ENCODE peak calls at places on chromosomes 5 and 9, in eight cellular contexts. S is AG04450, W is pancreas, H is brain microvascular endothelial cell, D is left ventricle myocardium inferior, P is upper lobe of right lung, T is colonic mucosa, M is prostate gland. R is an unnamed sample.

GRCh38 chr5:161105563-161105962 is 253.6 kb upstream of the ATP10B start:
- DNase-seq in W (no peak), S (no peak), D (no peak), M (no peak), P (no peak), T (no peak), H (no peak), R (no peak)

GRCh38 chr5:75054110-75054930 is 2.0 kb upstream of the GCNT4 start:
- DNase-seq in S (no peak), M (peak; percentile 37), H (peak; percentile 27), T (peak; percentile 36), W (peak; percentile 38), D (peak; percentile 21), P (peak; percentile 70), R (no peak)

GRCh38 chr5:171825046-171825445 is 39.4 kb downstream of the SMIM23 start:
- DNase-seq in D (no peak), S (no peak), M (no peak), P (no peak), W (no peak), T (no peak), H (peak; percentile 3), R (no peak)

GRCh38 chr9:133835273-133835901 is 97.2 kb upstream of the SARDH start:
- DNase-seq in S (no peak), W (no peak), M (no peak), H (no peak), D (no peak), T (no peak), P (no peak), R (no peak)

GRCh38 chr5:133655966-133656365 is 43.6 kb upstream of the FSTL4 start:
- DNase-seq in D (no peak), W (no peak), T (no peak), P (no peak), H (no peak), S (no peak), M (no peak), R (no peak)

GRCh38 chr9:124354364-124355031 is 60.7 kb downstream of the PSMB7 start:
- DNase-seq in D (no peak), W (no peak), S (no peak), T (no peak), H (no peak), M (no peak), P (no peak), R (no peak)

GRCh38 chr5:109484597-109484996 is 74.8 kb upstream of the PJA2 start:
- DNase-seq in H (no peak), P (no peak), D (no peak), T (no peak), W (no peak), M (no peak), S (no peak), R (no peak)

GRCh38 chr9:8727191-8727590 is 927.6 kb upstream of the DMAC1 start:
- DNase-seq in T (no peak), M (no peak), H (no peak), D (no peak), S (no peak), W (no peak), P (no peak), R (no peak)

GRCh38 chr9:136326777-136327312 is 494 bp upstream of the GPSM1 start:
- DNase-seq in S (no peak), P (no peak), H (no peak), W (no peak), D (no peak), T (no peak), M (no peak), R (no peak)

GRCh38 chr5:51033215-51033614 is 350.0 kb upstream of the ISL1 start:
- DNase-seq in H (no peak), S (no peak), W (peak; percentile 3), D (no peak), T (no peak), P (no peak), M (no peak), R (no peak)

GRCh38 chr5:126531543-126532120 is 63.4 kb downstream of the ALDH7A1 start:
- DNase-seq in H (no peak), T (no peak), M (no peak), P (no peak), D (no peak), S (no peak), W (no peak), R (no peak)

GRCh38 chr9:129237195-129237611 is 59.1 kb upstream of the IER5L start:
- DNase-seq in P (no peak), S (no peak), M (no peak), W (no peak), T (no peak), H (peak; percentile 59), D (no peak), R (no peak)

GRCh38 chr5:126002222-126002897 is 420.8 kb upstream of the GRAMD2B start:
- DNase-seq in T (peak; percentile 24), S (peak; percentile 44), P (no peak), M (peak; percentile 22), D (peak; percentile 65), H (peak; percentile 90), W (peak; percentile 46), R (peak; percentile 42)

GRCh38 chr9:76652894-76653293 is 111.3 kb upstream of the PCA3 start:
- DNase-seq in W (no peak), D (no peak), S (no peak), H (no peak), P (no peak), M (no peak), T (no peak), R (no peak)

GRCh38 chr5:113020461-113021273 is 44.1 kb downstream of the DCP2 start:
- DNase-seq in H (peak; percentile 30), T (no peak), W (no peak), M (no peak), S (peak; percentile 52), D (no peak), P (no peak), R (no peak)

GRCh38 chr9:90813523-90813922 is 11.9 kb downstream of the SYK start:
- DNase-seq in H (no peak), D (no peak), P (no peak), T (no peak), W (no peak), S (no peak), M (no peak), R (no peak)
- H3K27me3 ChIP-seq in H (no peaks in the 10 kb centered on the region), D (peaks cover 33% of the 10 kb centered on the region), P (no peaks in the 10 kb centered on the region), T (no peaks in the 10 kb centered on the region), W (no peaks in the 10 kb centered on the region), S (peaks cover 5% of the 10 kb centered on the region), M (no peaks in the 10 kb centered on the region), R (no peaks in the 10 kb centered on the region)

DNA sequence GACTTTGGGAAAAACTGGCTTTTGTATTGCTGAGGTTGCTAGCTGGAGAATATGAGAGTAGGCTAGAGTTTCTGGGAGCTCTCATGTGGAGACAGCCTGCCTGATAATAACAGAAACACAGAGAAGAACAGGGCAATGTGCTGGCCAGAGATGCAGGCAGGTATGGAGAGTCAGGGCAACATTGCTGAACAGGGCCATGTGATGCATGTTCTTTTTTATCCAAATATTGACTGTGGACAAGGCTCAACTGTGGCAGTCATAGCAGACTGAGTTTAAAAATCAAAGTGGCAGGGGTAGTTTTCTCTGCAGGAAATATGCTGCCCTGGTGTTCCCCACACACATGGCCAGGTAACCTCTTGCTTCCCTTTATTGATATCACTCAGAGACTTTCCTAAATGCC is 381.1 kb downstream of the RASEF start:
- DNase-seq in W (no peak), S (no peak), M (peak; percentile 40), P (no peak), D (no peak), H (no peak), T (no peak), R (no peak)
- TF ChIP-seq CTCF in W (no peak), S (no peak), M (no peak), P (no peak), D (no peak), H (no peak), T (no peak), R (no peak)

GRCh38 chr9:7347556-7347955 is 452.0 kb downstream of the DMAC1 start:
- DNase-seq in H (no peak), M (no peak), S (no peak), D (no peak), W (no peak), T (no peak), P (no peak), R (no peak)

GRCh38 chr9:7342721-7343120 is 456.9 kb downstream of the DMAC1 start:
- DNase-seq in S (no peak), D (no peak), P (no peak), T (no peak), W (no peak), H (no peak), M (no peak), R (no peak)

GRCh38 chr9:7346144-7346543 is 453.4 kb downstream of the DMAC1 start:
- DNase-seq in W (no peak), D (no peak), P (no peak), H (no peak), T (no peak), M (no peak), S (no peak), R (no peak)

DNA sequence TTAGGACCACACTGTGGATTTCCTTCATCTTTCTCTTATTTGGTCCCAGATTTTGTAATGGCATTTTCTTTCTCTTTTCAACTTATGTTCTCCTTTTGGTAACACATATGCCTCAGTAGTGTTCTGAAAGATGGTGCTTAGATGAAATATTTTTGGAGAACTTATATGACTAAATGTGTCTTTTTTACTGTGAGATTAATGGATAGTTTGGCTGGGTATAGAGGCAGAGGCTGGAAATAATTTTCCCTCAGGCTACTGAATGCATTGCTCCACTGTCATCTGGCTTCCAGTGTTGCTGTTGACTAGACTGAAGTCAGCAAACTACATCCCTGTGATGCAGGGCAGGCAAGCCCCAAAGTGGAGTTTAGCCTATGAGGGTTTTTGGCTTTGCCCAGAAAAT is 450.9 kb downstream of the DMAC1 start:
- DNase-seq in S (no peak), M (no peak), T (no peak), D (no peak), H (no peak), W (no peak), P (no peak), R (no peak)
- H3K4me3 ChIP-seq in S (no peak overlapping the region), M (no peak overlapping the region), T (no peak overlapping the region), D (no peak overlapping the region), H (no peak overlapping the region), W (no peak overlapping the region), P (no peak overlapping the region), R (no peak overlapping the region)

GRCh38 chr9:21995652-21996275 is 1.2 kb downstream of the CDKN2B-AS1 start:
- DNase-seq in M (no peak), D (peak; percentile 49), T (peak; percentile 55), S (no peak), H (no peak), P (peak; percentile 80), W (no peak), R (peak; percentile 51)

GRCh38 chr9:21997480-21997879 is 2.9 kb downstream of the CDKN2B-AS1 start:
- DNase-seq in P (no peak), H (no peak), T (no peak), M (no peak), S (no peak), D (no peak), W (no peak), R (no peak)

GRCh38 chr9:21996438-21996837 is 1.8 kb downstream of the CDKN2B-AS1 start:
- DNase-seq in M (no peak), D (no peak), T (no peak), H (no peak), S (no peak), P (no peak), W (no peak), R (no peak)

GRCh38 chr9:21996858-21997257 is 2.3 kb downstream of the CDKN2B-AS1 start:
- DNase-seq in S (no peak), M (no peak), H (no peak), P (no peak), D (no peak), T (no peak), W (no peak), R (no peak)

GRCh38 chr9:21998026-21998425 is 3.4 kb downstream of the CDKN2B-AS1 start:
- DNase-seq in W (no peak), H (no peak), T (no peak), S (no peak), P (no peak), M (no peak), D (no peak), R (no peak)
- H3K27me3 ChIP-seq in W (peaks cover 6% of the 10 kb centered on the region), H (no peaks in the 10 kb centered on the region), T (peaks cover 4% of the 10 kb centered on the region), S (no peaks in the 10 kb centered on the region), P (peaks cover 4% of the 10 kb centered on the region), M (no peaks in the 10 kb centered on the region), D (peaks cover 56% of the 10 kb centered on the region), R (peaks cover 3% of the 10 kb centered on the region)